ENCODE peak calls at places on chromosomes 4 and X, in six cellular contexts. G is HCT116; N is fibroblast of lung; S is aorta; Z is naive thymus-derived CD4-positive, alpha-beta T cell; L is esophagus muscularis mucosa. O is an unnamed sample.
A peak's percentile ranks its signal among the peaks of the same experiment; 100 is the strongest.

GRCh38 chr4:73223258-73223651 is 35.3 kb downstream of the ANKRD17 start:
- DNase-seq in S (no peak), L (no peak), Z (no peak), N (no peak), G (no peak), O (no peak)

GRCh38 chr4:80197132-80197573 is at the start of gene PRDM8:
- DNase-seq in L (no peak), Z (peak; percentile 26), N (no peak), S (no peak), G (no peak), O (no peak)

GRCh38 chr4:7625073-7625472 is 190.3 kb upstream of the PSAPL1 start:
- DNase-seq in G (no peak), S (no peak), Z (no peak), L (no peak), N (peak; percentile 11), O (no peak)

GRCh38 chr4:77010841-77011354 is 61.3 kb downstream of the SEPTIN11 start:
- DNase-seq in G (no peak), N (peak; percentile 80), S (no peak), Z (no peak), L (no peak), O (no peak)

GRCh38 chr4:153267013-153267412 is 62.8 kb downstream of the TRIM2 start:
- DNase-seq in G (no peak), L (peak; percentile 5), N (peak; percentile 93), S (no peak), Z (no peak), O (no peak)

GRCh38 chrX:117989512-117989911 is 127.1 kb downstream of the KLHL13 start:
- DNase-seq in N (no peak), Z (no peak), L (no peak), S (no peak), G (no peak), O (no peak)

GRCh38 chrX:31516492-31516891 is 444.7 kb upstream of the FTHL17 start:
- DNase-seq in G (no peak), S (no peak), Z (no peak), N (no peak), L (no peak), O (no peak)

GRCh38 chr4:128668566-128668965 is 140.9 kb upstream of the JADE1 start:
- DNase-seq in S (no peak), N (no peak), Z (no peak), G (no peak), L (no peak), O (no peak)

GRCh38 chr4:3472411-3473141 is 9.5 kb downstream of the DOK7 start:
- DNase-seq in G (no peak), S (no peak), L (no peak), Z (no peak), N (no peak), O (no peak)

GRCh38 chr4:82704156-82704555 is 94.4 kb downstream of the SCD5 start:
- DNase-seq in Z (no peak), N (no peak), G (no peak), L (no peak), S (no peak), O (no peak)

GRCh38 chr4:7046971-7047370 is 3.8 kb downstream of the TADA2B start:
- DNase-seq in Z (no peak), S (no peak), G (no peak), L (no peak), N (no peak), O (no peak)

GRCh38 chrX:15855562-15856256 is 1.1 kb upstream of the AP1S2 start:
- DNase-seq in S (no peak), Z (no peak), N (no peak), L (no peak), G (no peak), O (peak; percentile 67)

GRCh38 chr4:84167089-84167488 is 332.0 kb downstream of the NKX6-1 start:
- DNase-seq in G (peak; percentile 3), S (no peak), Z (no peak), N (no peak), L (no peak), O (no peak)

DNA sequence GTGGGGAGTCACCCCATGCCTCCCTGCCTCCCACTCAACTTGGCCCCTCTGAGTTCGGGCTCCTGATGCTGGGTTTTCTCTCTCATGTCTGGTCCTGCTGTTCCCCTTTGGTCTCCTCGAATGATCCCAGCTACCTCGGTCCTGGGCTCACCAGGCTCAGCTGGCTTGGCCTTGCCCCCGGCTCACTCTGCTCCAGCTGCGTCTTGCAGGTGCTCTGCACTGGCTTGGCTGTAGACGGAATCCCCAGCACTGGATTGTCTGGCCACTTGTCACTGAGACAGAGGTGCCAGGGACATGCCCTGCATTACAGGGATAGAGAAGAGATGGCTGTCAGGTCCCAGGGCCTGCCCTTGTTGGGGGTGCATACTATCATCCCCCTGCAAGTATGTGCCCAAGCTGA is 41.6 kb upstream of the NYX start:
- DNase-seq in G (no peak), S (no peak), Z (no peak), L (no peak), N (no peak), O (no peak)
- H3K4me1 ChIP-seq in G (peaks cover 4% of the 10 kb centered on the region), S (no peaks in the 10 kb centered on the region), Z (no peaks in the 10 kb centered on the region), L (no peaks in the 10 kb centered on the region), N (no peaks in the 10 kb centered on the region), O (no peaks in the 10 kb centered on the region)

DNA sequence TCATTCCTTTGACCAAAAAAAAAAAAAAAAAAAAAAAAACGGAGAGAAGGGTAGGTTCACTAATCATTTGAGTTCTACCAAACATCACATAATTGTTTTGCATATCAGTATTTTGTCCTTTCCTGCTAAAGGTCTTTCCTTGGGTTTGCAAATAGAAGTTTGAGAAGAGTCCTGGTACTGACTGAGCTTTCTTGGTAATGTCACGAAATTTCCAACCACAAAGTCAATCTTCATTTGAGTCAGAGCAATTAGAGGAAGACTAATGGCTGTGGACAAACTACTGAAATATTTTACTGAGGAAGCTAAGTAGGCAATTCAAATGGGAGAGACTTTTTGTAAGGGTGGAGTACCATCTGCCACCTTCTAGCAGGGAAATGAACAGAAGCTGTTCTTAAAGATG is 21.7 kb upstream of the CD40LG start:
- DNase-seq in S (no peak), N (no peak), G (no peak), Z (no peak), L (no peak), O (no peak)
- H3K4me1 ChIP-seq in S (no peaks in the 10 kb centered on the region), N (no peaks in the 10 kb centered on the region), G (no peaks in the 10 kb centered on the region), Z (peaks cover 56% of the 10 kb centered on the region), L (no peaks in the 10 kb centered on the region), O (no peaks in the 10 kb centered on the region)

GRCh38 chrX:46961574-46962279 is 49.5 kb downstream of the JADE3 start:
- DNase-seq in G (no peak), Z (no peak), L (no peak), N (no peak), S (no peak), O (no peak)
- H3K4me1 ChIP-seq in G (peaks cover 14% of the 10 kb centered on the region), Z (no peaks in the 10 kb centered on the region), L (no peaks in the 10 kb centered on the region), N (no peaks in the 10 kb centered on the region), S (no peaks in the 10 kb centered on the region), O (peaks cover 8% of the 10 kb centered on the region)

GRCh38 chr4:124833831-124834505 is 121.4 kb upstream of the ANKRD50 start:
- DNase-seq in N (no peak), Z (no peak), G (no peak), L (no peak), S (no peak), O (no peak)

GRCh38 chr4:124839786-124840390 is 127.4 kb upstream of the ANKRD50 start:
- DNase-seq in S (no peak), N (peak; percentile 15), Z (no peak), L (no peak), G (peak; percentile 12), O (no peak)
- H3K4me1 ChIP-seq in S (no peaks in the 10 kb centered on the region), N (no peaks in the 10 kb centered on the region), Z (no peaks in the 10 kb centered on the region), L (no peaks in the 10 kb centered on the region), G (no peaks in the 10 kb centered on the region), O (no peaks in the 10 kb centered on the region)

GRCh38 chrX:148310402-148311200 is 189.8 kb upstream of the AFF2 start:
- DNase-seq in S (no peak), Z (peak; percentile 76), G (no peak), L (no peak), N (no peak), O (peak; percentile 72)

GRCh38 chrX:148311544-148311943 is 188.9 kb upstream of the AFF2 start:
- DNase-seq in G (no peak), Z (no peak), L (no peak), S (no peak), N (no peak), O (peak; percentile 74)

DNA sequence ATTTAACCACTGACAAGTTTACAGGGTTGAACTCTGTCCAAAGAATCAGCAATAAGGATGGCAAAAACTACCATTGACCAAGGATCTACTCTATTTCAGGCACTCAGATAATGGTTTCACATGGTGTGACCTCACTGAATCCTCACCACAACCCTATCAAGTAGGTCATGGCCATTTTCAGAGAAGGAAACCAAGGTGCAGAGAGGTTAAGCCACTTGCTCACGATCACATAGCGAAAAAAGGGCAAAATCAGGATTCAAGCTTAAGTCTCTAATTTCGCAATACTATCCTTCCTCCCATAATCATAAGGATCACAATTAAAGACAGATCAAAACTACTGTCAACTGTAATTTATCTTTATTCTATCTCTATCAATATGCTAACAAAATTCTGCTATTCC is 191.0 kb upstream of the AFF2 start:
- DNase-seq in N (no peak), L (no peak), G (no peak), Z (no peak), S (no peak), O (no peak)
- H3K4me1 ChIP-seq in N (no peaks in the 10 kb centered on the region), L (no peaks in the 10 kb centered on the region), G (no peaks in the 10 kb centered on the region), Z (peaks cover 20% of the 10 kb centered on the region), S (no peaks in the 10 kb centered on the region), O (peaks cover 60% of the 10 kb centered on the region)

GRCh38 chrX:132875705-132876508 is 82.5 kb downstream of the HS6ST2 start:
- DNase-seq in N (no peak), L (no peak), S (no peak), Z (no peak), G (no peak), O (no peak)
- H3K4me1 ChIP-seq in N (no peaks in the 10 kb centered on the region), L (no peaks in the 10 kb centered on the region), S (no peaks in the 10 kb centered on the region), Z (no peaks in the 10 kb centered on the region), G (peaks cover 14% of the 10 kb centered on the region), O (no peaks in the 10 kb centered on the region)

O was measured in Karpas-422.